ENCODE peak calls at places on chromosomes 11 and 22, in eight cellular contexts. X is cardiac fibroblast; B is fibroblast of lung; W is stromal cell of bone marrow; V is astrocyte; E is CD8-positive, alpha-beta memory T cell; Z is NCI-H1930; Y is hypothalamus. C is an unnamed sample.

GRCh38 chr11:2923446-2924375 is 5.5 kb downstream of the PHLDA2 start:
- DNase-seq in X (no peak), B (no peak), W (no peak), V (no peak), E (no peak), Z (no peak), Y (no peak), C (no peak)

GRCh38 chr11:64372802-64373597 is 14.0 kb downstream of the RPS6KA4 start:
- DNase-seq in X (no peak), B (no peak), W (no peak), V (no peak), E (no peak), Z (peak; percentile 94), Y (peak; percentile 74), C (peak; percentile 72)

GRCh38 chr11:22177186-22177585 is 15.7 kb upstream of the ANO5 start:
- DNase-seq in X (no peak), B (no peak), W (no peak), V (no peak), E (no peak), Z (no peak), Y (no peak), C (no peak)

GRCh38 chr22:19419464-19420178 is 11.9 kb downstream of the HIRA start:
- DNase-seq in X (peak; percentile 13), B (no peak), W (no peak), V (no peak), E (peak; percentile 48), Z (no peak), Y (no peak), C (no peak)

GRCh38 chr22:38218661-38219331 is 17.0 kb downstream of the MAFF start:
- DNase-seq in X (peak; percentile 96), B (peak; percentile 83), W (peak; percentile 81), V (peak; percentile 96), E (peak; percentile 40), Z (no peak), Y (no peak), C (no peak)

GRCh38 chr11:17259519-17259918 is 17.0 kb upstream of the NUCB2 start:
- DNase-seq in X (no peak), B (no peak), W (no peak), V (peak; percentile 22), E (no peak), Z (no peak), Y (no peak), C (no peak)

GRCh38 chr11:83257638-83258229 is 28.4 kb downstream of the CCDC90B start:
- DNase-seq in X (peak; percentile 82), B (peak; percentile 94), W (peak; percentile 82), V (peak; percentile 89), E (no peak), Z (no peak), Y (no peak), C (no peak)

GRCh38 chr22:49972163-49973017 is 11.8 kb downstream of the PIM3 start:
- DNase-seq in X (no peak), B (no peak), W (no peak), V (no peak), E (no peak), Z (no peak), Y (no peak), C (no peak)

GRCh38 chr11:59560290-59560701 is 49.0 kb downstream of the OR4D9 start:
- DNase-seq in X (peak; percentile 79), B (peak; percentile 78), W (peak; percentile 17), V (peak; percentile 66), E (peak; percentile 46), Z (peak; percentile 70), Y (peak; percentile 35), C (peak; percentile 68)

GRCh38 chr11:134730596-134731538 is 318.8 kb upstream of the B3GAT1 start:
- DNase-seq in X (no peak), B (no peak), W (no peak), V (no peak), E (no peak), Z (no peak), Y (no peak), C (no peak)

GRCh38 chr11:13761250-13761649 is 92.8 kb downstream of the FAR1 start:
- DNase-seq in X (no peak), B (no peak), W (no peak), V (peak; percentile 36), E (no peak), Z (no peak), Y (no peak), C (no peak)

GRCh38 chr11:86230921-86231320 is 13.6 kb upstream of the EED start:
- DNase-seq in X (no peak), B (no peak), W (no peak), V (no peak), E (no peak), Z (no peak), Y (no peak), C (no peak)

GRCh38 chr11:74809820-74810219 is 61.2 kb downstream of the RNF169 start:
- DNase-seq in X (no peak), B (no peak), W (no peak), V (no peak), E (no peak), Z (no peak), Y (no peak), C (no peak)

GRCh38 chr11:76135491-76135890 is 70.8 kb downstream of the WNT11 start:
- DNase-seq in X (peak; percentile 49), B (peak; percentile 47), W (no peak), V (no peak), E (no peak), Z (no peak), Y (no peak), C (no peak)

GRCh38 chr11:112612283-112612849 is 348.9 kb upstream of the NCAM1 start:
- DNase-seq in X (no peak), B (no peak), W (no peak), V (no peak), E (no peak), Z (no peak), Y (no peak), C (peak; percentile 52)

GRCh38 chr11:25981998-25982397 is 349.9 kb upstream of the ANO3 start:
- DNase-seq in X (peak; percentile 87), B (peak; percentile 92), W (peak; percentile 45), V (peak; percentile 29), E (no peak), Z (peak; percentile 44), Y (no peak), C (no peak)

GRCh38 chr11:93537767-93538261 is 5.4 kb downstream of the SMCO4 start:
- DNase-seq in X (no peak), B (peak; percentile 11), W (no peak), V (peak; percentile 26), E (no peak), Z (no peak), Y (peak; percentile 32), C (no peak)

GRCh38 chr22:30802202-30803166 is 107.8 kb downstream of the OSBP2 start:
- DNase-seq in X (peak; percentile 94), B (peak; percentile 90), W (peak; percentile 87), V (peak; percentile 81), E (no peak), Z (peak; percentile 35), Y (peak; percentile 55), C (peak; percentile 84)

GRCh38 chr11:11415786-11416390 is 62.8 kb upstream of the CSNK2A3 start:
- DNase-seq in X (peak; percentile 21), B (no peak), W (peak; percentile 32), V (peak; percentile 15), E (no peak), Z (no peak), Y (no peak), C (no peak)

GRCh38 chr11:129237456-129237855 is 45.3 kb upstream of the ARHGAP32 start:
- DNase-seq in X (no peak), B (no peak), W (no peak), V (no peak), E (no peak), Z (no peak), Y (no peak), C (no peak)

GRCh38 chr11:64568041-64568571 is 22.9 kb upstream of the SLC22A12 start:
- DNase-seq in X (no peak), B (no peak), W (no peak), V (no peak), E (no peak), Z (no peak), Y (no peak), C (no peak)

GRCh38 chr11:121452609-121453150 is at the start of gene SORL1-AS1:
- DNase-seq in X (no peak), B (no peak), W (no peak), V (no peak), E (peak; percentile 35), Z (no peak), Y (no peak), C (no peak)

GRCh38 chr22:25419247-25420113 is 145.0 kb upstream of the GRK3 start:
- DNase-seq in X (peak; percentile 13), B (peak; percentile 58), W (no peak), V (no peak), E (no peak), Z (no peak), Y (no peak), C (no peak)

GRCh38 chr11:73193251-73194033 is 24.6 kb upstream of the P2RY2 start:
- DNase-seq in X (no peak), B (no peak), W (no peak), V (no peak), E (no peak), Z (no peak), Y (no peak), C (peak; percentile 5)

GRCh38 chr11:87384078-87384729 is 346.5 kb downstream of the TMEM135 start:
- DNase-seq in X (no peak), B (no peak), W (no peak), V (no peak), E (no peak), Z (no peak), Y (no peak), C (no peak)

GRCh38 chr11:34978236-34979191 is 62.1 kb downstream of the PDHX start:
- DNase-seq in X (no peak), B (no peak), W (no peak), V (peak; percentile 47), E (no peak), Z (no peak), Y (no peak), C (no peak)

GRCh38 chr11:45035440-45035839 is 84.8 kb upstream of the TP53I11 start:
- DNase-seq in X (no peak), B (no peak), W (no peak), V (no peak), E (no peak), Z (no peak), Y (no peak), C (no peak)

GRCh38 chr11:109597336-109597735 is 175.3 kb downstream of the C11orf87 start:
- DNase-seq in X (no peak), B (no peak), W (no peak), V (no peak), E (no peak), Z (no peak), Y (no peak), C (no peak)

GRCh38 chr11:19683862-19684491 is 28.7 kb upstream of the NAV2 start:
- DNase-seq in X (no peak), B (no peak), W (no peak), V (no peak), E (no peak), Z (no peak), Y (no peak), C (no peak)

GRCh38 chr22:50243704-50244419 is 961 bp downstream of the TUBGCP6 start:
- DNase-seq in X (no peak), B (no peak), W (no peak), V (no peak), E (no peak), Z (no peak), Y (no peak), C (no peak)

GRCh38 chr22:40044870-40045834 is 50.4 kb downstream of the FAM83F start:
- DNase-seq in X (no peak), B (peak; percentile 11), W (no peak), V (peak; percentile 6), E (peak; percentile 79), Z (peak; percentile 48), Y (peak; percentile 28), C (peak; percentile 62)

GRCh38 chr11:118820412-118821357 is 29.7 kb upstream of the DDX6 start:
- DNase-seq in X (peak; percentile 13), B (peak; percentile 11), W (peak; percentile 37), V (peak; percentile 58), E (no peak), Z (no peak), Y (peak; percentile 82), C (peak; percentile 46)

GRCh38 chr22:20866716-20867115 is 7.9 kb downstream of the SNAP29 start:
- DNase-seq in X (no peak), B (no peak), W (no peak), V (no peak), E (no peak), Z (no peak), Y (no peak), C (no peak)

GRCh38 chr11:37657645-37658044 is 1059.6 kb upstream of the RAG2 start:
- DNase-seq in X (peak; percentile 56), B (peak; percentile 34), W (peak; percentile 23), V (peak; percentile 20), E (no peak), Z (no peak), Y (no peak), C (no peak)

C was measured in head of caudate nucleus.